ENCODE peak calls at places on chromosomes 13 and 19, in seven cellular contexts. One of them, this sample, is unnamed.

GRCh38 chr19:51904331-51905165 is at the start of gene ZNF649:
- DNase-seq in RPMI8226: peak
- DNase-seq in skeletal muscle cell: peak
- DNase-seq in amniotic epithelial cell: peak
- DNase-seq in head of caudate nucleus: peak
- DNase-seq in EL: peak
- DNase-seq in stimulated activated naive CD8-positive, alpha-beta T cell treated with anti-CD3 and anti-CD28 coated beads, Interleukin-15, Interleukin-2, amounts not matched to agents 100 U/mL and 50 U/mL, for 24 hours: peak
- DNase-seq in this sample: peak

GRCh38 chr19:16371540-16371986 is 46.9 kb downstream of the KLF2 start:
- DNase-seq in RPMI8226: peak
- DNase-seq in skeletal muscle cell: no peak
- DNase-seq in amniotic epithelial cell: no peak
- DNase-seq in head of caudate nucleus: no peak
- DNase-seq in EL: no peak
- DNase-seq in stimulated activated naive CD8-positive, alpha-beta T cell treated with anti-CD3 and anti-CD28 coated beads, Interleukin-15, Interleukin-2, amounts not matched to agents 100 U/mL and 50 U/mL, for 24 hours: peak
- DNase-seq in this sample: no peak

GRCh38 chr19:33703821-33704220 is 82.1 kb downstream of the CHST8 start:
- DNase-seq in RPMI8226: no peak
- DNase-seq in skeletal muscle cell: no peak
- DNase-seq in amniotic epithelial cell: no peak
- DNase-seq in head of caudate nucleus: no peak
- DNase-seq in EL: no peak
- DNase-seq in stimulated activated naive CD8-positive, alpha-beta T cell treated with anti-CD3 and anti-CD28 coated beads, Interleukin-15, Interleukin-2, amounts not matched to agents 100 U/mL and 50 U/mL, for 24 hours: no peak
- DNase-seq in this sample: no peak

GRCh38 chr13:67048084-67048792 is 181.9 kb downstream of the PCDH9 start:
- DNase-seq in RPMI8226: no peak
- DNase-seq in skeletal muscle cell: peak
- DNase-seq in amniotic epithelial cell: peak
- DNase-seq in head of caudate nucleus: no peak
- DNase-seq in EL: peak
- DNase-seq in stimulated activated naive CD8-positive, alpha-beta T cell treated with anti-CD3 and anti-CD28 coated beads, Interleukin-15, Interleukin-2, amounts not matched to agents 100 U/mL and 50 U/mL, for 24 hours: no peak
- DNase-seq in this sample: peak

GRCh38 chr13:102580552-102581169 is 16.1 kb upstream of the TPP2 start:
- DNase-seq in RPMI8226: peak
- DNase-seq in skeletal muscle cell: peak
- DNase-seq in amniotic epithelial cell: peak
- DNase-seq in head of caudate nucleus: no peak
- DNase-seq in EL: peak
- DNase-seq in stimulated activated naive CD8-positive, alpha-beta T cell treated with anti-CD3 and anti-CD28 coated beads, Interleukin-15, Interleukin-2, amounts not matched to agents 100 U/mL and 50 U/mL, for 24 hours: no peak
- DNase-seq in this sample: peak

GRCh38 chr13:80979035-80979641 is 638.2 kb upstream of the SPRY2 start:
- DNase-seq in RPMI8226: peak
- DNase-seq in skeletal muscle cell: peak
- DNase-seq in amniotic epithelial cell: peak
- DNase-seq in head of caudate nucleus: peak
- DNase-seq in EL: peak
- DNase-seq in stimulated activated naive CD8-positive, alpha-beta T cell treated with anti-CD3 and anti-CD28 coated beads, Interleukin-15, Interleukin-2, amounts not matched to agents 100 U/mL and 50 U/mL, for 24 hours: peak
- DNase-seq in this sample: peak

GRCh38 chr19:18397242-18398202 is at the start of gene LRRC25:
- DNase-seq in RPMI8226: peak
- DNase-seq in skeletal muscle cell: no peak
- DNase-seq in amniotic epithelial cell: no peak
- DNase-seq in head of caudate nucleus: peak
- DNase-seq in EL: no peak
- DNase-seq in stimulated activated naive CD8-positive, alpha-beta T cell treated with anti-CD3 and anti-CD28 coated beads, Interleukin-15, Interleukin-2, amounts not matched to agents 100 U/mL and 50 U/mL, for 24 hours: no peak
- DNase-seq in this sample: no peak

GRCh38 chr19:38543807-38544568 is 73.8 kb downstream of the MAP4K1 start:
- DNase-seq in RPMI8226: peak
- DNase-seq in skeletal muscle cell: peak
- DNase-seq in amniotic epithelial cell: peak
- DNase-seq in head of caudate nucleus: peak
- DNase-seq in EL: peak
- DNase-seq in stimulated activated naive CD8-positive, alpha-beta T cell treated with anti-CD3 and anti-CD28 coated beads, Interleukin-15, Interleukin-2, amounts not matched to agents 100 U/mL and 50 U/mL, for 24 hours: peak
- DNase-seq in this sample: peak

GRCh38 chr13:74015137-74015536 is 119.1 kb downstream of the KLF12 start:
- DNase-seq in RPMI8226: no peak
- DNase-seq in skeletal muscle cell: no peak
- DNase-seq in amniotic epithelial cell: no peak
- DNase-seq in head of caudate nucleus: no peak
- DNase-seq in EL: peak
- DNase-seq in stimulated activated naive CD8-positive, alpha-beta T cell treated with anti-CD3 and anti-CD28 coated beads, Interleukin-15, Interleukin-2, amounts not matched to agents 100 U/mL and 50 U/mL, for 24 hours: no peak
- DNase-seq in this sample: no peak

GRCh38 chr13:21749410-21749809 is 78.5 kb downstream of the FGF9 start:
- DNase-seq in RPMI8226: no peak
- DNase-seq in skeletal muscle cell: no peak
- DNase-seq in amniotic epithelial cell: peak
- DNase-seq in head of caudate nucleus: no peak
- DNase-seq in EL: peak
- DNase-seq in stimulated activated naive CD8-positive, alpha-beta T cell treated with anti-CD3 and anti-CD28 coated beads, Interleukin-15, Interleukin-2, amounts not matched to agents 100 U/mL and 50 U/mL, for 24 hours: no peak
- DNase-seq in this sample: peak

GRCh38 chr13:33283195-33283910 is 2.2 kb downstream of the STARD13 start:
- DNase-seq in RPMI8226: no peak
- DNase-seq in skeletal muscle cell: no peak
- DNase-seq in amniotic epithelial cell: no peak
- DNase-seq in head of caudate nucleus: no peak
- DNase-seq in EL: no peak
- DNase-seq in stimulated activated naive CD8-positive, alpha-beta T cell treated with anti-CD3 and anti-CD28 coated beads, Interleukin-15, Interleukin-2, amounts not matched to agents 100 U/mL and 50 U/mL, for 24 hours: no peak
- DNase-seq in this sample: no peak

GRCh38 chr19:2507109-2507508 is 31.2 kb downstream of the GADD45B start:
- DNase-seq in RPMI8226: peak
- DNase-seq in skeletal muscle cell: peak
- DNase-seq in amniotic epithelial cell: peak
- DNase-seq in head of caudate nucleus: no peak
- DNase-seq in EL: peak
- DNase-seq in stimulated activated naive CD8-positive, alpha-beta T cell treated with anti-CD3 and anti-CD28 coated beads, Interleukin-15, Interleukin-2, amounts not matched to agents 100 U/mL and 50 U/mL, for 24 hours: no peak
- DNase-seq in this sample: no peak

GRCh38 chr19:55066107-55066709 is 3.3 kb upstream of the RDH13 start:
- DNase-seq in RPMI8226: no peak
- DNase-seq in skeletal muscle cell: no peak
- DNase-seq in amniotic epithelial cell: peak
- DNase-seq in head of caudate nucleus: no peak
- DNase-seq in EL: no peak
- DNase-seq in stimulated activated naive CD8-positive, alpha-beta T cell treated with anti-CD3 and anti-CD28 coated beads, Interleukin-15, Interleukin-2, amounts not matched to agents 100 U/mL and 50 U/mL, for 24 hours: no peak
- DNase-seq in this sample: no peak

GRCh38 chr19:11390933-11391680 is 7.0 kb upstream of the EPOR start:
- DNase-seq in RPMI8226: no peak
- DNase-seq in skeletal muscle cell: no peak
- DNase-seq in amniotic epithelial cell: no peak
- DNase-seq in head of caudate nucleus: no peak
- DNase-seq in EL: no peak
- DNase-seq in stimulated activated naive CD8-positive, alpha-beta T cell treated with anti-CD3 and anti-CD28 coated beads, Interleukin-15, Interleukin-2, amounts not matched to agents 100 U/mL and 50 U/mL, for 24 hours: no peak
- DNase-seq in this sample: no peak

GRCh38 chr19:39154626-39155100 is 29.1 kb downstream of the PAK4 start:
- DNase-seq in RPMI8226: no peak
- DNase-seq in skeletal muscle cell: no peak
- DNase-seq in amniotic epithelial cell: peak
- DNase-seq in head of caudate nucleus: no peak
- DNase-seq in EL: no peak
- DNase-seq in stimulated activated naive CD8-positive, alpha-beta T cell treated with anti-CD3 and anti-CD28 coated beads, Interleukin-15, Interleukin-2, amounts not matched to agents 100 U/mL and 50 U/mL, for 24 hours: no peak
- DNase-seq in this sample: no peak

GRCh38 chr19:48421548-48421947 is 24.2 kb upstream of the GRWD1 start:
- DNase-seq in RPMI8226: no peak
- DNase-seq in skeletal muscle cell: no peak
- DNase-seq in amniotic epithelial cell: no peak
- DNase-seq in head of caudate nucleus: no peak
- DNase-seq in EL: no peak
- DNase-seq in stimulated activated naive CD8-positive, alpha-beta T cell treated with anti-CD3 and anti-CD28 coated beads, Interleukin-15, Interleukin-2, amounts not matched to agents 100 U/mL and 50 U/mL, for 24 hours: no peak
- DNase-seq in this sample: no peak

GRCh38 chr19:37905936-37906867 is at the start of gene WDR87:
- DNase-seq in RPMI8226: peak
- DNase-seq in skeletal muscle cell: no peak
- DNase-seq in amniotic epithelial cell: no peak
- DNase-seq in head of caudate nucleus: peak
- DNase-seq in EL: no peak
- DNase-seq in stimulated activated naive CD8-positive, alpha-beta T cell treated with anti-CD3 and anti-CD28 coated beads, Interleukin-15, Interleukin-2, amounts not matched to agents 100 U/mL and 50 U/mL, for 24 hours: peak
- DNase-seq in this sample: no peak

GRCh38 chr13:66492479-66492878 is 737.7 kb downstream of the PCDH9 start:
- DNase-seq in RPMI8226: peak
- DNase-seq in skeletal muscle cell: no peak
- DNase-seq in amniotic epithelial cell: peak
- DNase-seq in head of caudate nucleus: no peak
- DNase-seq in EL: no peak
- DNase-seq in stimulated activated naive CD8-positive, alpha-beta T cell treated with anti-CD3 and anti-CD28 coated beads, Interleukin-15, Interleukin-2, amounts not matched to agents 100 U/mL and 50 U/mL, for 24 hours: no peak
- DNase-seq in this sample: no peak

GRCh38 chr13:51818771-51819511 is 15.0 kb upstream of the DHRS12 start:
- DNase-seq in RPMI8226: no peak
- DNase-seq in skeletal muscle cell: no peak
- DNase-seq in amniotic epithelial cell: peak
- DNase-seq in head of caudate nucleus: no peak
- DNase-seq in EL: peak
- DNase-seq in stimulated activated naive CD8-positive, alpha-beta T cell treated with anti-CD3 and anti-CD28 coated beads, Interleukin-15, Interleukin-2, amounts not matched to agents 100 U/mL and 50 U/mL, for 24 hours: peak
- DNase-seq in this sample: no peak

GRCh38 chr19:16589917-16590316 is 17.7 kb upstream of the SLC35E1 start:
- DNase-seq in RPMI8226: peak
- DNase-seq in skeletal muscle cell: no peak
- DNase-seq in amniotic epithelial cell: no peak
- DNase-seq in head of caudate nucleus: no peak
- DNase-seq in EL: no peak
- DNase-seq in stimulated activated naive CD8-positive, alpha-beta T cell treated with anti-CD3 and anti-CD28 coated beads, Interleukin-15, Interleukin-2, amounts not matched to agents 100 U/mL and 50 U/mL, for 24 hours: no peak
- DNase-seq in this sample: no peak

GRCh38 chr19:3250675-3251074 is 26.2 kb downstream of the CELF5 start:
- DNase-seq in RPMI8226: peak
- DNase-seq in skeletal muscle cell: no peak
- DNase-seq in amniotic epithelial cell: peak
- DNase-seq in head of caudate nucleus: no peak
- DNase-seq in EL: no peak
- DNase-seq in stimulated activated naive CD8-positive, alpha-beta T cell treated with anti-CD3 and anti-CD28 coated beads, Interleukin-15, Interleukin-2, amounts not matched to agents 100 U/mL and 50 U/mL, for 24 hours: peak
- DNase-seq in this sample: no peak

GRCh38 chr19:47796785-47797184 is 7.6 kb downstream of the TPRX1 start:
- DNase-seq in RPMI8226: no peak
- DNase-seq in skeletal muscle cell: no peak
- DNase-seq in amniotic epithelial cell: no peak
- DNase-seq in head of caudate nucleus: no peak
- DNase-seq in EL: no peak
- DNase-seq in stimulated activated naive CD8-positive, alpha-beta T cell treated with anti-CD3 and anti-CD28 coated beads, Interleukin-15, Interleukin-2, amounts not matched to agents 100 U/mL and 50 U/mL, for 24 hours: no peak
- DNase-seq in this sample: no peak

GRCh38 chr19:58395220-58395978 is at the start of gene RNF225:
- DNase-seq in RPMI8226: peak
- DNase-seq in skeletal muscle cell: no peak
- DNase-seq in amniotic epithelial cell: no peak
- DNase-seq in head of caudate nucleus: no peak
- DNase-seq in EL: no peak
- DNase-seq in stimulated activated naive CD8-positive, alpha-beta T cell treated with anti-CD3 and anti-CD28 coated beads, Interleukin-15, Interleukin-2, amounts not matched to agents 100 U/mL and 50 U/mL, for 24 hours: no peak
- DNase-seq in this sample: no peak

GRCh38 chr19:48249502-48250014 is 6.2 kb downstream of the CARD8 start:
- DNase-seq in RPMI8226: no peak
- DNase-seq in skeletal muscle cell: no peak
- DNase-seq in amniotic epithelial cell: no peak
- DNase-seq in head of caudate nucleus: no peak
- DNase-seq in EL: no peak
- DNase-seq in stimulated activated naive CD8-positive, alpha-beta T cell treated with anti-CD3 and anti-CD28 coated beads, Interleukin-15, Interleukin-2, amounts not matched to agents 100 U/mL and 50 U/mL, for 24 hours: peak
- DNase-seq in this sample: no peak

GRCh38 chr19:12783226-12783848 is 7.9 kb upstream of the JUNB start:
- DNase-seq in RPMI8226: no peak
- DNase-seq in skeletal muscle cell: no peak
- DNase-seq in amniotic epithelial cell: no peak
- DNase-seq in head of caudate nucleus: no peak
- DNase-seq in EL: no peak
- DNase-seq in stimulated activated naive CD8-positive, alpha-beta T cell treated with anti-CD3 and anti-CD28 coated beads, Interleukin-15, Interleukin-2, amounts not matched to agents 100 U/mL and 50 U/mL, for 24 hours: peak
- DNase-seq in this sample: no peak

GRCh38 chr13:52599037-52599852 is 43.0 kb upstream of the HNRNPA1L2 start:
- DNase-seq in RPMI8226: no peak
- DNase-seq in skeletal muscle cell: no peak
- DNase-seq in amniotic epithelial cell: peak
- DNase-seq in head of caudate nucleus: no peak
- DNase-seq in EL: peak
- DNase-seq in stimulated activated naive CD8-positive, alpha-beta T cell treated with anti-CD3 and anti-CD28 coated beads, Interleukin-15, Interleukin-2, amounts not matched to agents 100 U/mL and 50 U/mL, for 24 hours: no peak
- DNase-seq in this sample: peak

GRCh38 chr19:11578342-11579142 is 1.1 kb upstream of the ACP5 start:
- DNase-seq in RPMI8226: peak
- DNase-seq in skeletal muscle cell: no peak
- DNase-seq in amniotic epithelial cell: peak
- DNase-seq in head of caudate nucleus: peak
- DNase-seq in EL: no peak
- DNase-seq in stimulated activated naive CD8-positive, alpha-beta T cell treated with anti-CD3 and anti-CD28 coated beads, Interleukin-15, Interleukin-2, amounts not matched to agents 100 U/mL and 50 U/mL, for 24 hours: peak
- DNase-seq in this sample: no peak

GRCh38 chr13:31901985-31902384 is 129.6 kb upstream of the FRY start:
- DNase-seq in RPMI8226: no peak
- DNase-seq in skeletal muscle cell: no peak
- DNase-seq in amniotic epithelial cell: no peak
- DNase-seq in head of caudate nucleus: no peak
- DNase-seq in EL: no peak
- DNase-seq in stimulated activated naive CD8-positive, alpha-beta T cell treated with anti-CD3 and anti-CD28 coated beads, Interleukin-15, Interleukin-2, amounts not matched to agents 100 U/mL and 50 U/mL, for 24 hours: no peak
- DNase-seq in this sample: no peak

GRCh38 chr13:43874512-43875092 is 4.9 kb downstream of the CCDC122 start:
- DNase-seq in RPMI8226: no peak
- DNase-seq in skeletal muscle cell: no peak
- DNase-seq in amniotic epithelial cell: peak
- DNase-seq in head of caudate nucleus: no peak
- DNase-seq in EL: peak
- DNase-seq in stimulated activated naive CD8-positive, alpha-beta T cell treated with anti-CD3 and anti-CD28 coated beads, Interleukin-15, Interleukin-2, amounts not matched to agents 100 U/mL and 50 U/mL, for 24 hours: no peak
- DNase-seq in this sample: no peak